ENCODE peak calls at places on chromosome 16, in seven cellular contexts. Q is astrocyte; E is CD8-positive, alpha-beta T cell; F is tibial nerve; X is uterus; Z is upper lobe of left lung; T is A549. W is an unnamed sample.

GRCh38 chr16:68636064-68636551 is 9.0 kb upstream of the CDH3 start:
- DNase-seq in Z (no peak), E (no peak), F (no peak), X (peak; percentile 39), T (peak; percentile 57), Q (peak; percentile 53), W (no peak)

GRCh38 chr16:49281843-49282642 is 405 bp upstream of the CBLN1 start:
- DNase-seq in E (peak; percentile 17), Z (peak; percentile 83), F (peak; percentile 23), Q (peak; percentile 4), T (peak; percentile 85), X (peak; percentile 26), W (no peak)

GRCh38 chr16:79691001-79691400 is 90.5 kb upstream of the MAF start:
- DNase-seq in X (no peak), F (no peak), Z (no peak), T (no peak), E (no peak), Q (no peak), W (no peak)

GRCh38 chr16:56294599-56294998 is 103.3 kb downstream of the GNAO1 start:
- DNase-seq in E (no peak), Z (no peak), X (no peak), T (no peak), Q (peak; percentile 92), F (no peak), W (no peak)

GRCh38 chr16:84543931-84544776 is 39.7 kb upstream of the MEAK7 start:
- DNase-seq in E (peak; percentile 33), Z (no peak), T (no peak), F (no peak), X (peak; percentile 32), Q (no peak), W (no peak)

GRCh38 chr16:15507299-15507958 is 73.0 kb downstream of the BMERB1 start:
- DNase-seq in X (no peak), F (no peak), Z (no peak), E (no peak), Q (peak; percentile 70), T (peak; percentile 39), W (no peak)

GRCh38 chr16:29156511-29156910 is 171.7 kb downstream of the LAT start:
- DNase-seq in Q (no peak), E (no peak), X (no peak), Z (no peak), T (no peak), F (no peak), W (no peak)

GRCh38 chr16:78929798-78930197 is 670.7 kb downstream of the MAF start:
- DNase-seq in Q (no peak), Z (no peak), E (no peak), X (no peak), T (no peak), F (no peak), W (no peak)

GRCh38 chr16:4208529-4208835 is 33.4 kb downstream of the SRL start:
- DNase-seq in Z (no peak), X (no peak), F (no peak), E (no peak), T (no peak), Q (no peak), W (no peak)

GRCh38 chr16:78896280-78896679 is 704.3 kb downstream of the MAF start:
- DNase-seq in X (no peak), Q (no peak), T (no peak), Z (no peak), E (no peak), F (no peak), W (no peak)

GRCh38 chr16:8867483-8868271 is 1.1 kb downstream of the CARHSP1 start:
- DNase-seq in X (peak; percentile 62), Z (peak; percentile 45), T (no peak), E (peak; percentile 35), Q (no peak), F (peak; percentile 56), W (no peak)

GRCh38 chr16:8026450-8026849 is 563.9 kb downstream of the TMEM114 start:
- DNase-seq in T (no peak), Z (no peak), Q (no peak), X (no peak), F (no peak), E (no peak), W (no peak)

GRCh38 chr16:23729503-23730424 is 16.7 kb upstream of the ERN2 start:
- DNase-seq in E (no peak), X (no peak), F (no peak), T (peak; percentile 42), Q (peak; percentile 9), Z (peak; percentile 33), W (no peak)

GRCh38 chr16:78655481-78656114 is 556.1 kb downstream of the WWOX start:
- DNase-seq in Q (no peak), X (no peak), Z (no peak), F (no peak), T (no peak), E (no peak), W (no peak)

GRCh38 chr16:63461248-63461841 is 1425.1 kb upstream of the CDH8 start:
- DNase-seq in E (no peak), F (no peak), Q (peak; percentile 29), X (peak; percentile 27), T (peak; percentile 38), Z (no peak), W (no peak)

GRCh38 chr16:77298638-77299360 is 99.6 kb downstream of the SYCE1L start:
- DNase-seq in E (no peak), X (peak; percentile 36), T (peak; percentile 93), F (no peak), Z (no peak), Q (peak; percentile 97), W (peak; percentile 91)

GRCh38 chr16:84947022-84947421 is 64.3 kb downstream of the ZDHHC7 start:
- DNase-seq in Z (peak; percentile 71), E (no peak), Q (no peak), F (no peak), T (no peak), X (peak; percentile 79), W (no peak)

GRCh38 chr16:77905356-77905920 is 116.9 kb upstream of the CLEC3A start:
- DNase-seq in F (no peak), E (no peak), Q (no peak), X (no peak), T (peak; percentile 64), Z (no peak), W (no peak)

GRCh38 chr16:89478576-89479221 is 11.7 kb downstream of the ANKRD11 start:
- DNase-seq in X (no peak), T (peak; percentile 44), F (no peak), Z (no peak), Q (peak; percentile 82), E (no peak), W (no peak)
- TF ChIP-seq CTCF in X (no peak), T (no peak), F (no peak), Z (no peak), Q (no peak), E (no peak), W (no peak)

DNA sequence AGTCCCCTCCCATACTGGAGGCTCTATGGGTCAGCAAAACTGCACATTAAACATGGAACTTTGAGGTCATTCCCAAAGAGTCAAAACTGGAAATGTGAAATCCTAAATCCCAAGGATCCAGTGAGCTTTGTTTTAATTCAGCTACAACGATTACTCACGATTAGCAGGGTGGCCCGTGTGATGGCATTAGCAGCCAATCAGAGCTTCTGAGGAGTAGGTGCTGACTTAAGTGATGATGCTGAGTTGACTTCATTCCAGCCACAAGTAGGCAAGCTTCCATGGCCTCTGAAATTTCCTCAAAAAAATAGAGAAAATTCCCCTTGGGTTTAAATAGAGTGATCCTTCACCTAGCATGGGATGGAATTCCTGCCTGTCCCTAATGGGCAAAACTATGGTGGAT is 28.1 kb upstream of the BEAN1 start:
- DNase-seq in Z (no peak), T (no peak), X (no peak), E (no peak), F (no peak), Q (no peak), W (no peak)
- H3K27ac ChIP-seq in Z (no peak overlapping the region), T (no peak overlapping the region), X (no peak overlapping the region), E (no peak overlapping the region), F (no peak overlapping the region), Q (no peak overlapping the region), W (no peak overlapping the region)

DNA sequence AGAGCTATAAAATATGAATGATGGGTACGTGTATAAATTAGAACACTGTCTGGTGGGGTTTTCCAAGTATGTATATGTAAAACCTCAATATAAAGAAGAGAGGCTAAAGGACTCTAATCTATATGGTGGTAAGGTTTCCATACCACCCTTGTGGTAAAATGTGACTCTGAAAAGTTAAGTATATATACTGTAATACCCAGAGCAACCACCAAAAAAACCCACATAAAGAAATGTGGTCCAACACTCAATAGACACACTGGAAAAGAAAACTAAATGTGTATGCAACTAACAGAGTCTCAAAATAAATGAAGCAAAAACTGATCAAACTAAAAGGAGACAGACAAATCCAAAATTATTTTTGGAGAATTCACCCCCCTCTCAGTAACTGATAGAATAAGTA is 72.2 kb downstream of the XPO6 start:
- DNase-seq in F (no peak), E (no peak), X (no peak), T (no peak), Z (no peak), Q (no peak), W (no peak)
- TF ChIP-seq CTCF in F (no peak), E (peak; percentile 36), X (no peak), T (no peak), Z (peak; percentile 13), Q (no peak), W (no peak)

DNA sequence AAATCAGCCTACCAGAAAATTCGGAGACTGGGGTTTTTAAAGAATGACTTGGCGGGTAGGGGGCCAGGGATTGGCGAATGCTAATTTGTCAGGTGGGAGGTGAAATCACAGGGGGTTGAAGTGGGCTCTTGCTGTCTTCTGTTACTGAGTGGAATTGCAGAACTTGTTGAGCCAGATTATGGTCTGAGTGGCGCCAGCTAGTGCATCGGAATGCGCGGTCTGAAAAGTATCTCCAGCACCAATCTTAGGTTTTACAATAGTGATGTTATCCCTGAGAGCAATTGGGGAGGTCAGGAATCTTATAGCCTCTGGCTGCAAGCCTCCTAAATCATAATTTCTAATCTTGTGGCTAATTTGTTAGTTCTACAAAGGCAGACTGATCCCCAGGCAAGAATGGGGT is 762 bp upstream of the RBL2 start:
- DNase-seq in Z (peak; percentile 57), Q (no peak), E (no peak), F (no peak), T (no peak), X (no peak), W (no peak)
- H3K27ac ChIP-seq in Z (peak overlapping the region; percentile 98), Q (no peak overlapping the region), E (no peak overlapping the region), F (peak overlapping the region; percentile 98), T (peak overlapping the region; percentile 87), X (peak overlapping the region; percentile 90), W (peak overlapping the region; percentile 95)

GRCh38 chr16:75063549-75064082 is 53.0 kb downstream of the LDHD start:
- DNase-seq in E (no peak), T (no peak), F (no peak), Q (no peak), Z (no peak), X (no peak), W (no peak)
- TF ChIP-seq CTCF in E (no peak), T (no peak), F (no peak), Q (no peak), Z (no peak), X (no peak), W (no peak)

GRCh38 chr16:1825864-1826690 is 548 bp downstream of the HAGH start:
- DNase-seq in X (no peak), E (peak; percentile 67), Q (peak; percentile 34), T (no peak), Z (peak; percentile 53), F (no peak), W (no peak)
- H3K27ac ChIP-seq in X (peak overlapping the region; percentile 75), E (peak overlapping the region; percentile 73), Q (no peak overlapping the region), T (peak overlapping the region; percentile 89), Z (peak overlapping the region; percentile 84), F (peak overlapping the region; percentile 36), W (no peak overlapping the region)